ENCODE peak calls at places on chromosomes 11 and 22, in ten cellular contexts. One of them, this sample, is unnamed.

GRCh38 chr22:46148885-46149492 is 1.3 kb upstream of the PPARA start:
- DNase-seq in uterus: no peak
- DNase-seq in cardiac fibroblast: no peak
- DNase-seq in gastrocnemius medialis: peak
- DNase-seq in IMR-90: no peak
- DNase-seq in OCI-LY7: no peak
- DNase-seq in tibial artery: no peak
- DNase-seq in body of pancreas: peak
- DNase-seq in heart right ventricle: no peak
- DNase-seq in fibroblast of lung: no peak
- DNase-seq in this sample: no peak

GRCh38 chr11:119432484-119433368 is 9.8 kb upstream of the THY1 start:
- DNase-seq in uterus: no peak
- DNase-seq in cardiac fibroblast: peak
- DNase-seq in gastrocnemius medialis: no peak
- DNase-seq in IMR-90: peak
- DNase-seq in OCI-LY7: no peak
- DNase-seq in tibial artery: no peak
- DNase-seq in body of pancreas: no peak
- DNase-seq in heart right ventricle: no peak
- DNase-seq in fibroblast of lung: peak
- DNase-seq in this sample: no peak

GRCh38 chr22:21972293-21972779 is 10.3 kb downstream of the TOP3B start:
- DNase-seq in uterus: no peak
- DNase-seq in cardiac fibroblast: peak
- DNase-seq in gastrocnemius medialis: no peak
- DNase-seq in IMR-90: peak
- DNase-seq in OCI-LY7: peak
- DNase-seq in tibial artery: no peak
- DNase-seq in body of pancreas: no peak
- DNase-seq in heart right ventricle: no peak
- DNase-seq in fibroblast of lung: no peak
- DNase-seq in this sample: no peak

GRCh38 chr11:130159139-130159538 is 443 bp upstream of the ST14 start:
- DNase-seq in uterus: no peak
- DNase-seq in cardiac fibroblast: no peak
- DNase-seq in gastrocnemius medialis: no peak
- DNase-seq in IMR-90: no peak
- DNase-seq in OCI-LY7: no peak
- DNase-seq in tibial artery: no peak
- DNase-seq in body of pancreas: no peak
- DNase-seq in heart right ventricle: no peak
- DNase-seq in fibroblast of lung: no peak
- DNase-seq in this sample: no peak

GRCh38 chr11:11115475-11115874 is 237.6 kb downstream of the CSNK2A3 start:
- DNase-seq in uterus: no peak
- DNase-seq in cardiac fibroblast: no peak
- DNase-seq in gastrocnemius medialis: no peak
- DNase-seq in IMR-90: no peak
- DNase-seq in OCI-LY7: no peak
- DNase-seq in tibial artery: no peak
- DNase-seq in body of pancreas: no peak
- DNase-seq in heart right ventricle: no peak
- DNase-seq in fibroblast of lung: no peak
- DNase-seq in this sample: no peak

GRCh38 chr11:61429346-61429690 is 457 bp downstream of the CPSF7 start:
- DNase-seq in uterus: peak
- DNase-seq in cardiac fibroblast: peak
- DNase-seq in gastrocnemius medialis: peak
- DNase-seq in IMR-90: peak
- DNase-seq in OCI-LY7: peak
- DNase-seq in tibial artery: peak
- DNase-seq in body of pancreas: peak
- DNase-seq in heart right ventricle: peak
- DNase-seq in fibroblast of lung: peak
- DNase-seq in this sample: no peak

GRCh38 chr11:71207996-71208774 is 44.2 kb downstream of the SHANK2 start:
- DNase-seq in uterus: no peak
- DNase-seq in cardiac fibroblast: no peak
- DNase-seq in gastrocnemius medialis: no peak
- DNase-seq in IMR-90: no peak
- DNase-seq in OCI-LY7: no peak
- DNase-seq in tibial artery: peak
- DNase-seq in body of pancreas: no peak
- DNase-seq in heart right ventricle: no peak
- DNase-seq in fibroblast of lung: no peak
- DNase-seq in this sample: no peak

GRCh38 chr11:6812391-6813005 is 13.0 kb upstream of the OR6A2 start:
- DNase-seq in uterus: no peak
- DNase-seq in cardiac fibroblast: peak
- DNase-seq in gastrocnemius medialis: no peak
- DNase-seq in IMR-90: peak
- DNase-seq in OCI-LY7: peak
- DNase-seq in tibial artery: no peak
- DNase-seq in body of pancreas: no peak
- DNase-seq in heart right ventricle: no peak
- DNase-seq in fibroblast of lung: peak
- DNase-seq in this sample: no peak

GRCh38 chr11:96014234-96014633 is 90.3 kb upstream of the MTMR2 start:
- DNase-seq in uterus: no peak
- DNase-seq in cardiac fibroblast: peak
- DNase-seq in gastrocnemius medialis: no peak
- DNase-seq in IMR-90: peak
- DNase-seq in OCI-LY7: no peak
- DNase-seq in tibial artery: no peak
- DNase-seq in body of pancreas: no peak
- DNase-seq in heart right ventricle: no peak
- DNase-seq in fibroblast of lung: peak
- DNase-seq in this sample: no peak

GRCh38 chr11:96010683-96011082 is 86.8 kb upstream of the MTMR2 start:
- DNase-seq in uterus: no peak
- DNase-seq in cardiac fibroblast: no peak
- DNase-seq in gastrocnemius medialis: no peak
- DNase-seq in IMR-90: no peak
- DNase-seq in OCI-LY7: no peak
- DNase-seq in tibial artery: no peak
- DNase-seq in body of pancreas: no peak
- DNase-seq in heart right ventricle: no peak
- DNase-seq in fibroblast of lung: no peak
- DNase-seq in this sample: no peak

GRCh38 chr11:96015911-96016565 is 92.1 kb upstream of the MTMR2 start:
- DNase-seq in uterus: no peak
- DNase-seq in cardiac fibroblast: no peak
- DNase-seq in gastrocnemius medialis: no peak
- DNase-seq in IMR-90: no peak
- DNase-seq in OCI-LY7: peak
- DNase-seq in tibial artery: no peak
- DNase-seq in body of pancreas: no peak
- DNase-seq in heart right ventricle: no peak
- DNase-seq in fibroblast of lung: no peak
- DNase-seq in this sample: no peak

GRCh38 chr11:96013459-96014213 is 89.7 kb upstream of the MTMR2 start:
- DNase-seq in uterus: no peak
- DNase-seq in cardiac fibroblast: no peak
- DNase-seq in gastrocnemius medialis: no peak
- DNase-seq in IMR-90: no peak
- DNase-seq in OCI-LY7: peak
- DNase-seq in tibial artery: no peak
- DNase-seq in body of pancreas: no peak
- DNase-seq in heart right ventricle: no peak
- DNase-seq in fibroblast of lung: no peak
- DNase-seq in this sample: no peak

GRCh38 chr11:96012086-96012824 is 88.3 kb upstream of the MTMR2 start:
- DNase-seq in uterus: peak
- DNase-seq in cardiac fibroblast: peak
- DNase-seq in gastrocnemius medialis: no peak
- DNase-seq in IMR-90: peak
- DNase-seq in OCI-LY7: peak
- DNase-seq in tibial artery: no peak
- DNase-seq in body of pancreas: peak
- DNase-seq in heart right ventricle: no peak
- DNase-seq in fibroblast of lung: peak
- DNase-seq in this sample: peak
- TF ChIP-seq CTCF in uterus: peak
- TF ChIP-seq CTCF in cardiac fibroblast: peak
- TF ChIP-seq CTCF in gastrocnemius medialis: no peak
- TF ChIP-seq CTCF in IMR-90: peak
- TF ChIP-seq CTCF in OCI-LY7: peak
- TF ChIP-seq CTCF in tibial artery: peak
- TF ChIP-seq CTCF in body of pancreas: no peak
- TF ChIP-seq CTCF in heart right ventricle: peak
- TF ChIP-seq CTCF in fibroblast of lung: peak
- TF ChIP-seq CTCF in this sample: peak

DNA sequence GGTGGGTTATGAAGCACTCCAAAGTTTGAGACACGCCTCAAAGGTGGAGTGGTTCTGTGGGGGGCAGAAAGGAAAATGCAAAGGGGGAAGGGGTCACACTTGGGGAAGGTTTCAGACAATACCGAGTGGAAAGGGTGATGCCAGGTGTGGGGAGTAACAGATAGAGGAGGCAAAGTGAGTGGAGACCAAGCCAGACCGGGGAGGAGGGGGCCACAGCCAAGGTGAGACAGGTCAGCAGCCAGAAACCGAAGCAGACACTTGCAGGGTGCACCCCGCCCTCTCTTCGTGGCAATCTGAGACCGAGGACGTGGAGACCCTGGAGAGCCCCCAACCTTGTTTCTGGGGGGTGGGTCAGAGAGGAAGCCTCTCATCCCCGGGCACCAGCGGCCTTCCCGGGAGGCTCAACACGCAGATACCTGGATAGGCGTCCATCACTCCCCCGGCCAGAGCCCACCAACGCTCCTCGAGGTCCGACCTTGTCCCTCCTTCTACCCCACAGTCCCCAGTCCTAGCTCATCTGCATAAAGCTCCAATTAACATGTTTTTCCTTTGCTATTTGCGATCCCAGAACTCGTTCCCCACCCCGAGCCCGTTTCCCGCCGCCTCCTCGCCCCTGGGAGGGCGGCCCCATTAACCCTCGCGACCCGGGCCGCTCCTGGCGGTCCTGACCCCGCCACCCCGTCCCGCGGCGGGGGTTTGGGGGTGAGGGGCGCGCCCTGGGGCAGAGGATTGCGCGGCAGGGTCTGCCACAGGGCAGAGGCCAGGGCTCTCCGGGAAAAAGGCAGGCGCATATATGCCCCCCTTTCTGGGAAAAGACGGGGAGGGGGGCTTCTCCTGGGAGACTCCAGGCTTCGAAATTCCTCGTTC is 21.8 kb downstream of the RTN4RL2 start:
- DNase-seq in uterus: no peak
- DNase-seq in cardiac fibroblast: no peak
- DNase-seq in gastrocnemius medialis: no peak
- DNase-seq in IMR-90: no peak
- DNase-seq in OCI-LY7: no peak
- DNase-seq in tibial artery: no peak
- DNase-seq in body of pancreas: no peak
- DNase-seq in heart right ventricle: no peak
- DNase-seq in fibroblast of lung: no peak
- DNase-seq in this sample: no peak
- H3K4me3 ChIP-seq in uterus: no peak
- H3K4me3 ChIP-seq in cardiac fibroblast: no peak
- H3K4me3 ChIP-seq in gastrocnemius medialis: peak
- H3K4me3 ChIP-seq in IMR-90: no peak
- H3K4me3 ChIP-seq in OCI-LY7: peak
- H3K4me3 ChIP-seq in tibial artery: no peak
- H3K4me3 ChIP-seq in body of pancreas: no peak
- H3K4me3 ChIP-seq in heart right ventricle: peak
- H3K4me3 ChIP-seq in fibroblast of lung: no peak
- H3K4me3 ChIP-seq in this sample: no peak

GRCh38 chr11:65482306-65482850 is 16.5 kb upstream of the MALAT1 start:
- DNase-seq in uterus: no peak
- DNase-seq in cardiac fibroblast: no peak
- DNase-seq in gastrocnemius medialis: no peak
- DNase-seq in IMR-90: no peak
- DNase-seq in OCI-LY7: no peak
- DNase-seq in tibial artery: no peak
- DNase-seq in body of pancreas: no peak
- DNase-seq in heart right ventricle: no peak
- DNase-seq in fibroblast of lung: peak
- DNase-seq in this sample: no peak

GRCh38 chr11:65478411-65479183 is 20.2 kb upstream of the MALAT1 start:
- DNase-seq in uterus: peak
- DNase-seq in cardiac fibroblast: peak
- DNase-seq in gastrocnemius medialis: peak
- DNase-seq in IMR-90: peak
- DNase-seq in OCI-LY7: no peak
- DNase-seq in tibial artery: peak
- DNase-seq in body of pancreas: peak
- DNase-seq in heart right ventricle: peak
- DNase-seq in fibroblast of lung: peak
- DNase-seq in this sample: no peak

GRCh38 chr11:65477271-65478029 is 21.4 kb upstream of the MALAT1 start:
- DNase-seq in uterus: peak
- DNase-seq in cardiac fibroblast: peak
- DNase-seq in gastrocnemius medialis: peak
- DNase-seq in IMR-90: peak
- DNase-seq in OCI-LY7: peak
- DNase-seq in tibial artery: peak
- DNase-seq in body of pancreas: peak
- DNase-seq in heart right ventricle: peak
- DNase-seq in fibroblast of lung: peak
- DNase-seq in this sample: peak

GRCh38 chr11:65476632-65477270 is 22.1 kb upstream of the MALAT1 start:
- DNase-seq in uterus: peak
- DNase-seq in cardiac fibroblast: no peak
- DNase-seq in gastrocnemius medialis: peak
- DNase-seq in IMR-90: no peak
- DNase-seq in OCI-LY7: no peak
- DNase-seq in tibial artery: peak
- DNase-seq in body of pancreas: peak
- DNase-seq in heart right ventricle: no peak
- DNase-seq in fibroblast of lung: no peak
- DNase-seq in this sample: no peak

DNA sequence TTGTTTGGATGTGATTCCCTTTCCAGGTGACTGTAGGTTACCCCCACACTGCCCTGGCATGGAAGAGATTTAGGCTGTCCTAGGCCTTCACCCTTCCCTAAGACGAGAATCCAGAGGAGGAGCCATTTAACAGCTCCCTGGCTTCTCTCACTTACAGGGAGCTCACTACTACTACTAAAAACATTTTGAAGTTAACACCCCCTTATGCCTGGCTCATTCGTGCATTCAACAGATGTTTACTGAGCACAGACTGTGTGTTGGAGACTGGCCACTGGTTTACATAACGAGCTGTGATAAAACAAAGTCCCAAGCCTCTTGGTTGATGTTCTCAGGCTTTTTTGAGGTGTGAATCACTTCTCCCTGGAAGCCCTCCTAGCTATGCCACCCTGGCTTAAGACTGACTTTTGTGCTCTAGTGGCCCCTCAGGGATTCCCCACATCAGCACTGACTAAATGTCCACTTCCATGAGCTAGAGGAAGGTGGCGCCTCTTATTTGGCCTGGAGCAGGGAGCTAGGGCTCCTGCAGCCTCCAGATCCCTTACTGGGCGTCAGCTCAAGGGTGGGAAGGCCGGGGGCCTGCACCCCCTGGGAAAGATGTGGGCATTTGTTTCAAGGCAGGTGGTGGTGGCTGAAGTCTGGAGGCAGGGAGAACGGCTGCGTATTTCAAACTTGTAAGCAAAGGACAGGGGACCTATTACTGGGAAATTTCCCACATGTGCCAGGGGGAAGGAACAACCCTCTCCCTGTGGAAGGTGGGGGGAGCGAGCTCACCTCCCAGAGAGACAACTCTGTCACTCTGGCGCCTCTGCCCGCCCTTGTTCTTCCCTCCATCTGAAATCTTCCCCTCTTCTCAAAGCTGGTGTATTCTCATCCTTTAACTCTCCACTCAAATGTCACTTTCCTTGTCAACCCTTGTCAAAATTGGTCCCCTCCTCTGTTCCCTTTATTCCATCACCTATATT is 19.4 kb upstream of the MALAT1 start:
- DNase-seq in uterus: peak
- DNase-seq in cardiac fibroblast: peak
- DNase-seq in gastrocnemius medialis: peak
- DNase-seq in IMR-90: peak
- DNase-seq in OCI-LY7: no peak
- DNase-seq in tibial artery: peak
- DNase-seq in body of pancreas: peak
- DNase-seq in heart right ventricle: peak
- DNase-seq in fibroblast of lung: peak
- DNase-seq in this sample: no peak
- TF ChIP-seq CTCF in uterus: peak
- TF ChIP-seq CTCF in cardiac fibroblast: peak
- TF ChIP-seq CTCF in gastrocnemius medialis: peak
- TF ChIP-seq CTCF in IMR-90: peak
- TF ChIP-seq CTCF in OCI-LY7: peak
- TF ChIP-seq CTCF in tibial artery: peak
- TF ChIP-seq CTCF in body of pancreas: no peak
- TF ChIP-seq CTCF in heart right ventricle: peak
- TF ChIP-seq CTCF in fibroblast of lung: peak
- TF ChIP-seq CTCF in this sample: peak

GRCh38 chr11:66579017-66579606 is 10.7 kb upstream of the CTSF start:
- DNase-seq in uterus: peak
- DNase-seq in cardiac fibroblast: peak
- DNase-seq in gastrocnemius medialis: peak
- DNase-seq in IMR-90: peak
- DNase-seq in OCI-LY7: peak
- DNase-seq in tibial artery: peak
- DNase-seq in body of pancreas: peak
- DNase-seq in heart right ventricle: peak
- DNase-seq in fibroblast of lung: peak
- DNase-seq in this sample: peak
- H3K4me3 ChIP-seq in uterus: no peak
- H3K4me3 ChIP-seq in cardiac fibroblast: no peak
- H3K4me3 ChIP-seq in gastrocnemius medialis: no peak
- H3K4me3 ChIP-seq in IMR-90: no peak
- H3K4me3 ChIP-seq in OCI-LY7: no peak
- H3K4me3 ChIP-seq in tibial artery: peak
- H3K4me3 ChIP-seq in body of pancreas: no peak
- H3K4me3 ChIP-seq in heart right ventricle: no peak
- H3K4me3 ChIP-seq in fibroblast of lung: no peak
- H3K4me3 ChIP-seq in this sample: no peak